ENCODE peak calls at places on chromosome 13, in eight cellular contexts. Z, E, C, R, B, G, X and V are unnamed samples.

GRCh38 chr13:89812856-89813255 is 1534.6 kb upstream of the MIR17HG start:
- DNase-seq in Z (no peak), B (no peak), G (no peak), E (no peak), C (no peak), R (no peak), X (no peak), V (no peak)

GRCh38 chr13:51675385-51675784 is 91.1 kb downstream of the WDFY2 start:
- DNase-seq in B (no peak), E (no peak), Z (no peak), G (no peak), R (no peak), C (no peak), X (no peak), V (no peak)

GRCh38 chr13:64993514-64994164 is 2236.5 kb downstream of the PCDH9 start:
- DNase-seq in C (peak), X (no peak), E (no peak), B (no peak), Z (no peak), G (no peak), R (no peak), V (no peak)

GRCh38 chr13:80654638-80655249 is 313.8 kb upstream of the SPRY2 start:
- DNase-seq in B (no peak), Z (no peak), G (peak), C (no peak), R (no peak), X (no peak), E (no peak), V (no peak)

GRCh38 chr13:53242015-53242414 is 213.4 kb downstream of the OLFM4 start:
- DNase-seq in B (no peak), R (no peak), E (no peak), X (peak), Z (no peak), G (no peak), C (no peak), V (no peak)

GRCh38 chr13:107964356-107964755 is 251.0 kb downstream of the LIG4 start:
- DNase-seq in C (no peak), X (no peak), R (no peak), Z (no peak), B (no peak), E (no peak), G (no peak), V (no peak)

GRCh38 chr13:49579501-49579900 is 5.9 kb downstream of the RCBTB1 start:
- DNase-seq in E (no peak), G (no peak), X (no peak), R (no peak), Z (no peak), C (no peak), B (no peak), V (no peak)

GRCh38 chr13:99414048-99414995 is 87.0 kb upstream of the TM9SF2 start:
- DNase-seq in Z (no peak), E (no peak), X (no peak), C (no peak), G (no peak), B (no peak), R (no peak), V (no peak)

GRCh38 chr13:52428295-52428694 is 22.1 kb downstream of the VPS36 start:
- DNase-seq in Z (peak), G (no peak), B (no peak), X (no peak), C (no peak), R (peak), E (peak), V (no peak)

GRCh38 chr13:91106565-91106964 is 240.9 kb upstream of the MIR17HG start:
- DNase-seq in C (no peak), E (no peak), G (no peak), R (no peak), B (no peak), X (no peak), Z (no peak), V (no peak)

GRCh38 chr13:26499209-26499601 is 58.3 kb upstream of the WASF3 start:
- DNase-seq in X (peak), C (no peak), G (no peak), R (no peak), B (no peak), E (no peak), Z (no peak), V (no peak)

GRCh38 chr13:97749174-97749573 is 204.3 kb upstream of the IPO5 start:
- DNase-seq in E (peak), X (no peak), Z (peak), C (no peak), G (peak), R (peak), B (peak), V (no peak)

GRCh38 chr13:64925284-64925683 is 2304.9 kb downstream of the PCDH9 start:
- DNase-seq in C (no peak), R (no peak), B (no peak), X (peak), G (peak), Z (peak), E (peak), V (peak)

GRCh38 chr13:33372251-33372919 is 86.8 kb upstream of the STARD13 start:
- DNase-seq in Z (peak), R (no peak), X (no peak), B (no peak), E (no peak), G (no peak), C (no peak), V (peak)

GRCh38 chr13:35961461-35962220 is 169.5 kb downstream of the DCLK1 start:
- DNase-seq in X (no peak), G (no peak), E (no peak), C (no peak), R (no peak), Z (peak), B (no peak), V (no peak)

GRCh38 chr13:45770886-45771285 is 68.8 kb downstream of the CBY2 start:
- DNase-seq in X (no peak), B (no peak), C (no peak), G (no peak), Z (no peak), E (no peak), R (no peak), V (no peak)

GRCh38 chr13:45769072-45769471 is 67.0 kb downstream of the CBY2 start:
- DNase-seq in X (peak), E (no peak), B (no peak), Z (no peak), G (peak), R (no peak), C (no peak), V (peak)

GRCh38 chr13:45773236-45773635 is 71.1 kb downstream of the CBY2 start:
- DNase-seq in B (no peak), X (no peak), G (no peak), Z (peak), E (peak), R (peak), C (no peak), V (peak)

GRCh38 chr13:45765464-45765863 is 63.3 kb downstream of the CBY2 start:
- DNase-seq in Z (peak), X (no peak), E (no peak), R (no peak), G (no peak), C (no peak), B (no peak), V (no peak)

DNA sequence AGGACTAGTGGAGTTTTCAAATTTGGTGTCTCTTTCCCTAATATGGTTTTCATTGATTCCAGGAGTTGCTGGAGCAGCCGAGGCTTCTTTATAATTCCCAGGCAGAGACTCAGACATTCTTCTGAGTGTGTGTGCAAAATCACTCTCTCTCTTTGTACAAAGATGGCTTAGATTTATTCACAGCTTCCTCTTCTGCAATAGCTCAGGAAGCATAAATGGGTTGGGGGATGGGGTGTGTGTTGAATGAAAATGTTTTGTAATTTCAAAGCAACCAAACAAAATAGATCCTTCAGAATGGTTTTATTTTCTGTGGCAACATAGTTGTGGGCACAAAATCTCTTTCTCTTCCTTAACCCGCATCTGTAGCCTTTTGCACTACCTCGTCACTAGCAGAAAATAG is 66.5 kb downstream of the CBY2 start:
- DNase-seq in R (no peak), E (no peak), C (no peak), Z (no peak), X (no peak), G (no peak), B (no peak), V (peak)
- H2AFZ ChIP-seq in R (no peak), E (no peak), C (no peak), Z (no peak), X (no peak), G (peak), B (no peak), V (no peak)

GRCh38 chr13:23714672-23715071 is 144.5 kb downstream of the TNFRSF19 start:
- DNase-seq in E (no peak), Z (no peak), X (no peak), G (no peak), R (no peak), C (no peak), B (no peak), V (no peak)

GRCh38 chr13:23711355-23711754 is 141.1 kb downstream of the TNFRSF19 start:
- DNase-seq in X (no peak), B (no peak), G (no peak), Z (no peak), E (no peak), C (no peak), R (no peak), V (no peak)

GRCh38 chr13:23718916-23719470 is 148.8 kb downstream of the TNFRSF19 start:
- DNase-seq in R (no peak), C (no peak), E (no peak), G (no peak), Z (peak), X (no peak), B (no peak), V (no peak)

GRCh38 chr13:23715092-23715761 is 145.0 kb downstream of the TNFRSF19 start:
- DNase-seq in E (no peak), B (no peak), R (no peak), C (no peak), X (no peak), G (peak), Z (no peak), V (no peak)

GRCh38 chr13:23715762-23716235 is 145.6 kb downstream of the TNFRSF19 start:
- DNase-seq in X (no peak), R (no peak), Z (no peak), B (peak), G (peak), E (no peak), C (peak), V (peak)
- H2AFZ ChIP-seq in X (no peak), R (no peak), Z (no peak), B (no peak), G (peak), E (no peak), C (no peak), V (no peak)

GRCh38 chr13:27619711-27620376 is 485 bp downstream of the LNX2 start:
- DNase-seq in X (no peak), E (peak), B (no peak), C (peak), Z (peak), G (peak), R (peak), V (peak)
- H2AFZ ChIP-seq in X (peak), E (peak), B (no peak), C (peak), Z (peak), G (peak), R (peak), V (peak)

DNA sequence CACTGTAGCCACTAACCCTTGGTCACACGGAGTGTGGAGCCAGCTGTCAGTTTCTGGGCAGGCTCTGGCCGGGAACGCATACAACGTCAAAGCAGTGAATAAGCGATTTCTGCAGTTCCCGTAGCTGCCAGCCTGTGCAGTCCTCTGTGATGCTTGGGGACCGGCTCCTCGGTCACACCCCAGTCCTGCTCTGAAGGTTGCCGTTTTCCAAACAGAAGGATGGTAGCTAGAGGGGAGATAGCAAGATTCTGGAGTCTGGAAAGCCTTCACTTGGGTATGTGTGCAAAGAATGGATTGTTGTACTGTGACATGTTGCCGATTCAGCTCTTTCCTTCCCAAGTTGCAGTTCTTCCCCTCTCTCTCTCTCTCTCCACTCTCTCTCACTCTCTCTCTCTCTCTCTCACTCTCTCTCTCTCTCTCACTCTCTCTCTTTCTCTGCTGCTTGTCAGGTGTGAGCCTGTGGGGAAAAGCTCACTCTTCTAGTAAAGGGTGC is 38.7 kb upstream of the C1QTNF9 start:
- DNase-seq in X (peak), B (no peak), Z (peak), C (no peak), G (peak), E (peak), R (peak), V (peak)
- H2AFZ ChIP-seq in X (no peak), B (no peak), Z (peak), C (no peak), G (no peak), E (peak), R (peak), V (peak)

DNA sequence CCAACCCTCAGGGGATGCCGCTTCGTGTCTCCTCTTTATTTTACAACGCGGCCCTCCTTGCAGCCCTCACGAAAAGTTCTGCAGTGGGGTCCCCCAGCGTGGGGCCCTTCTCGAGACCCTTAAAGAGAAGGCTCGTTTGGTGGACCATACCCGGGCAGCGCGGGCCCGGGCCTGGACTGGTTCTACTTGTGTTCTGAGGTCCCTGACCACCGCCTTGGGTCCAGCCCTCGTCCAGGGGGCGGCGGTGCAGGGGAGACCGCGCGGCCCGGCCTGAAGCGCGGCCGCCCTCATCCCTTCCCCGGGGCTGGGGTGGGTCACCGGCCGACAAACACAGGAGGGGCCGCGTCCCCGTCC is 400 bp upstream of the SERP2 start:
- DNase-seq in Z (no peak), C (no peak), X (no peak), R (no peak), E (no peak), B (no peak), G (peak), V (no peak)
- H2AFZ ChIP-seq in Z (peak), C (no peak), X (peak), R (peak), E (peak), B (no peak), G (peak), V (peak)

GRCh38 chr13:58985845-58986244 is 1177.9 kb downstream of the DIAPH3 start:
- DNase-seq in Z (no peak), R (no peak), G (no peak), E (no peak), X (no peak), C (no peak), B (no peak), V (no peak)
- H2AFZ ChIP-seq in Z (no peak), R (no peak), G (no peak), E (no peak), X (no peak), C (no peak), B (no peak), V (no peak)

GRCh38 chr13:21871302-21871862 is 200.5 kb downstream of the FGF9 start:
- DNase-seq in C (no peak), E (no peak), Z (no peak), R (no peak), B (no peak), G (no peak), X (no peak), V (no peak)

GRCh38 chr13:21868823-21869222 is 197.9 kb downstream of the FGF9 start:
- DNase-seq in C (no peak), X (no peak), G (no peak), B (no peak), E (no peak), R (no peak), Z (no peak), V (no peak)

GRCh38 chr13:21872795-21873194 is 201.9 kb downstream of the FGF9 start:
- DNase-seq in X (no peak), Z (peak), C (no peak), G (no peak), E (no peak), R (no peak), B (no peak), V (no peak)

GRCh38 chr13:21871919-21872318 is 201.0 kb downstream of the FGF9 start:
- DNase-seq in Z (no peak), G (no peak), C (no peak), B (no peak), E (no peak), R (no peak), X (no peak), V (no peak)
- H2AFZ ChIP-seq in Z (no peak), G (no peak), C (no peak), B (no peak), E (no peak), R (no peak), X (no peak), V (no peak)

GRCh38 chr13:46759861-46760260 is 37.1 kb downstream of the ESD start:
- DNase-seq in B (no peak), G (no peak), X (no peak), E (no peak), Z (no peak), C (peak), R (no peak), V (no peak)
- H2AFZ ChIP-seq in B (no peak), G (no peak), X (no peak), E (no peak), Z (no peak), C (peak), R (no peak), V (no peak)